ENCODE peak calls at places on chromosome 1, in four cellular contexts. M, K, C and W are unnamed samples.

GRCh38 chr1:195501118-195501517 is 1107.1 kb downstream of the KCNT2 start:
- DNase-seq in K (no peak), M (no peak), C (no peak), W (no peak)

GRCh38 chr1:67615886-67616285 is 69.1 kb upstream of the GADD45A start:
- DNase-seq in M (no peak), K (no peak), C (no peak), W (no peak)

GRCh38 chr1:101436100-101436511 is 199.3 kb downstream of the S1PR1 start:
- DNase-seq in K (no peak), C (no peak), M (no peak), W (no peak)

GRCh38 chr1:6105218-6105679 is 59.6 kb downstream of the KCNAB2 start:
- DNase-seq in M (no peak), K (no peak), C (no peak), W (no peak)

GRCh38 chr1:94385354-94385947 is 32.7 kb upstream of the ABCD3 start:
- DNase-seq in K (no peak), C (no peak), M (no peak), W (no peak)

GRCh38 chr1:88979054-88979748 is 13.2 kb downstream of the KYAT3 start:
- DNase-seq in K (peak), C (no peak), M (no peak), W (no peak)

GRCh38 chr1:72230746-72231145 is 51.6 kb downstream of the NEGR1 start:
- DNase-seq in M (no peak), C (no peak), K (peak), W (no peak)

GRCh38 chr1:170214980-170215910 is 69.5 kb downstream of the NTMT2 start:
- DNase-seq in M (no peak), C (peak), K (no peak), W (no peak)

GRCh38 chr1:178501705-178502329 is 5.1 kb upstream of the CLEC20A start:
- DNase-seq in C (peak), K (peak), M (peak), W (no peak)

GRCh38 chr1:30511563-30512252 is 211.7 kb downstream of the MATN1 start:
- DNase-seq in K (peak), M (peak), C (no peak), W (peak)

GRCh38 chr1:33300673-33301072 is 20.2 kb downstream of the A3GALT2 start:
- DNase-seq in K (peak), M (no peak), C (peak), W (peak)

GRCh38 chr1:175129997-175130648 is 62.5 kb downstream of the KIAA0040 start:
- DNase-seq in C (no peak), M (peak), K (peak), W (no peak)

GRCh38 chr1:46558141-46558963 is 6.9 kb upstream of the KNCN start:
- DNase-seq in K (no peak), M (peak), C (no peak), W (no peak)

GRCh38 chr1:53349369-53349705 is 21.5 kb upstream of the LRP8 start:
- DNase-seq in C (no peak), K (no peak), M (peak), W (no peak)

DNA sequence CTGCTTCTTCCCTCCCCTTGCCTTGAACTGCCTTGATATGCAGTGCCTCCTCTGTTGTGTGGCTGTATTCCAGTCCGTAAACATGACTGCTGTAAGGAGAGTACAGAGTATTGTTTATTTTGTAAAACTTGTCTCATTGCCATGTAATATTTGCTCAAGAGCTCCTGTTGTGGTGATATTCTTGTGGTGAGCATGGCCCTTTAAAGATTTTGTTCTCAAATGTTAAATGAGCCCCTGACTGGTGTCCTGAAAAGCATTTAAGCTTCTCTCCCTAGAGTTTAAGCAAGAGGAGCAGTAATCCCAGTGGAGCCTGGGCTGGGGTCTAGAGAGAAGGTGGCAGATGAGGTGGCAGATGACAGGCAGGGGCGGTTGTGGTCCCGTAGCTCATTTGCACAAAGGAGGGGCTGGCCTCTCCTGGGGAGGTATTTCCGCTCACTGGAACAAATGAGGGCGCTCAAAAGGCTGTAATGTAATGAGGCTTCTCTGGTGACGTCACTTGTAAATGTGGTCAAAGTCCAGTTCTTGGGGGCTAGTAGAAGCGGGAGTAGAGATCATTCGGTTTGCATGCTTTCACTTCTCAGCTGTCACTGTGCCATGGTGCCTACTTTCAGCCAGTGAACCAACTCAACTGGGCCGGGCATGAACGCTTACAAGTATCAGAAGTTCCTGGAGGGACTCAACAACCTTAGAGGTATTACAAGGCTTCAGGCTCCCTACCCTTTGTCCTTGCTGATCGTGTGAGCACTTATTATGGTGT is 46.0 kb upstream of the MACF1 start:
- DNase-seq in K (peak), C (peak), M (peak), W (no peak)
- H3K4me3 ChIP-seq in K (peak), C (peak), M (peak), W (no peak)

DNA sequence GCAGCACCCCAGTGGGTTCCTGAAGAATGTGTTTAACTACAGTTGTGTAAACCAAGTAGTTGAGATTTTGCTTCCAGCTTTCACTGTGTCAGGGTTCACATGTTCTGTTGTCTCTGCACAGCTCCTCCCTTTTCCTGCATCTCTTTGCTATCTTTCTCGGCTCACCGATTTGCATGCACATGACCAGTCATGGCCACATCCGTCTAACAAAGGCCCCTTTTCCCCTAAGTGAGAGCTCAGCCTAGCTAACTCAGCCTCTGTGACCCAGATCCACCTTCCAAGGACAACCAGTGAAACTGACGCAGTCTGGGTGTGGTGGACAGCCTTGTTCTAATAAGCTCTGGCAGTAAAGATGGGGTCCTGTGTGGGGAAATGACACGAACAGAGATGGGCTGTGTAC is 101.1 kb downstream of the ZP4 start:
- DNase-seq in M (no peak), K (no peak), C (no peak), W (no peak)
- TF ChIP-seq CTCF in M (no peak), K (no peak), C (no peak), W (no peak)

GRCh38 chr1:60068393-60069045 is 5.1 kb downstream of the C1orf87 start:
- DNase-seq in K (peak), M (no peak), C (no peak), W (peak)

GRCh38 chr1:60069691-60070090 is 3.9 kb downstream of the C1orf87 start:
- DNase-seq in C (no peak), M (no peak), K (no peak), W (no peak)

GRCh38 chr1:60078182-60078581 is 4.6 kb upstream of the C1orf87 start:
- DNase-seq in K (peak), C (no peak), M (no peak), W (no peak)

GRCh38 chr1:60073605-60074278 is at the start of gene C1orf87:
- DNase-seq in C (no peak), K (no peak), M (peak), W (no peak)
- H3K4me3 ChIP-seq in C (no peak), K (no peak), M (peak), W (no peak)

DNA sequence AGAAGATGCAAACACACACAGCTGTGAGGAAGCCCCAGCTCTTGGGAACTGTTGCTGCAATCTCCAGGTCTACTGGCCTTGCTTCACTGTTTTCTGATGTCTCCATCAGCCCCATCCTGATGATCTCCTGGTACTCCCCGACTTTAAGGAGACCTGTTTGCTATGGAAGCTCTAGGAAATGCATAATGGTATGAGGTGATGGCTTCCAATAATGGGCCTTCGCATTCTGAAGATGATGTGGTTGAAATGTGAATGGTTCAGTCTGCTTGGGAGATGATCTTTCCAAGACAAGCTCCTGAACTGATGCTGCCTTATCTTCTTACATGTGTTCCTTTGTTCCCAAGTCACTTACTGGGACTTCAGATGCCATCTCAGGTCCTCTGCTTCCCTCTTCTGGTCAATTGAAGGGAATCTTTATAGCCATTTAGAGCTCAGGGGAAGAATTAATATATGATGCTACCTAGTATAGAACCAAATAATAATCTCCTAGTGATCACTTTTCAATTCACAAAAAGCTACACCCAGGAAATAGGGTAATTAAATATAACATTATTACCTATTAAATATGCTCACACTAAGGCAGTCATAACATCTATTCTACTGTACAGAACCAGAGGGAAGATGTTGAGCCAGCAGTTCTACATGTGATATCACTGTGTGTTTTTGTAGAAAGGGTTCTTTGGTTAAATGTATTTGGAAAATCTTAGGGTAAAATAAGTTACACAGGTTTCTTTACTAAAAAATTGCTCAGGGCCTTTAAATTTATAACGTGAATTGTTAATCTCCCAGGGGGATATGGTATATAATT is 73.9 kb upstream of the VTCN1 start:
- DNase-seq in M (peak), K (peak), C (no peak), W (peak)
- TF ChIP-seq CTCF in M (peak), K (peak), C (peak), W (peak)

GRCh38 chr1:20590313-20590777 is 1.4 kb downstream of the CDA start:
- DNase-seq in M (no peak), C (peak), K (no peak), W (no peak)
- H3K4me3 ChIP-seq in M (peak), C (no peak), K (no peak), W (no peak)

GRCh38 chr1:163744488-163744887 is 422.7 kb downstream of the NUF2 start:
- DNase-seq in M (no peak), C (no peak), K (peak), W (no peak)

GRCh38 chr1:163747261-163747660 is 425.5 kb downstream of the NUF2 start:
- DNase-seq in M (no peak), C (no peak), K (peak), W (no peak)

GRCh38 chr1:163745204-163745603 is 423.4 kb downstream of the NUF2 start:
- DNase-seq in K (no peak), M (no peak), C (no peak), W (no peak)

GRCh38 chr1:163747855-163748254 is 426.1 kb downstream of the NUF2 start:
- DNase-seq in M (no peak), C (no peak), K (no peak), W (no peak)
- TF ChIP-seq CTCF in M (peak), C (no peak), K (no peak), W (no peak)

GRCh38 chr1:27098447-27099153 is 56.3 kb downstream of the SLC9A1 start:
- DNase-seq in C (no peak), K (no peak), M (no peak), W (no peak)
- H3K4me3 ChIP-seq in C (no peak), K (no peak), M (no peak), W (no peak)

DNA sequence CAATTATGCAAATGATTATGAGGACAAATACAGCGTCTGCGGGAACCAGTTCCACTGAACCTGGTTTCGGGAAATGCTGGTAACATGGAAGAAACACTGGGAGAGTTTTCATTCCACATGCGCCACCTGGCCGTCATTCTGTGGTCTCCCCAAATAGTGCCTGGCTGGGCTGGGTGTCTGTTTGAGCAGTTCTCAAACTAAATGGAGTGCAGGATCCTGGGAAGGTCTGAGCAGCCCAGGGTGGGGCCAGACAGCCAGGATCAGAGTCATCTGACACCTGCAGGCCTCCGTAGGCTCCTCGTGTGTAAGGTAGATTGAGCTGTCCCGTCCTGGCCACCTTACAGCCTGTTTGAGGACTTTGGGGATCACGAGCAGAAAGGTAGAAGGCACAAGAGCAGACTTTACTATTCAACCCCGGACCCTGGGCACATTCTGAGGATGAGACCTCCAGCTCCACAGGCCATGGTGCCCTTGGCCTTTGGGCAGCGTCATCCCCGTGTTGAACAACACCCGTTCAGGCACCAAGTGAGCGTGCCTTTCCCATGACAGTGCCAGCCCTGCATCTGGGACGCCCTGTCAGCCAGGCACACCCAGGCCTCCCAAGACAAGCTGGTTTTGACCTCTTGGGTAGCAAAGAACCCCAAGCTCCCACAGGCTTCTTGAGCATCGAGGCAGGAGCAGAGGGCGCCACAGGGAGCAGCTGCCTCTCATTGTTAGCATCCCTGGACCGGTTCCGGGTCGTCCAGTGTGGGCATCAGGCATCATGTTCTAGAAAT is 101.9 kb downstream of the PRDM2 start:
- DNase-seq in C (no peak), K (no peak), M (no peak), W (no peak)
- TF ChIP-seq CTCF in C (no peak), K (no peak), M (peak), W (no peak)

GRCh38 chr1:91712393-91712792 is 173.6 kb downstream of the TGFBR3 start:
- DNase-seq in C (no peak), K (no peak), M (no peak), W (no peak)
- H3K4me3 ChIP-seq in C (no peak), K (no peak), M (no peak), W (no peak)